ENCODE peak calls at places on chromosomes 2 and 18, in ten cellular contexts. Z is stomach, J is ascending aorta, N is NT2/D1, G is transverse colon, A is Karpas-422, L is IMR-90, W is HCT116, X is HFF-Myc, D is coronary artery. F is an unnamed sample.

GRCh38 chr2:217837001-217837491 is 165.7 kb downstream of the TNS1 start:
- DNase-seq in J (peak; percentile 91), N (no peak), A (peak; percentile 80), W (peak; percentile 42), L (no peak), X (no peak), Z (peak; percentile 52), G (peak; percentile 71), D (peak; percentile 91), F (peak; percentile 82)

GRCh38 chr18:23682472-23682871 is 6.8 kb upstream of the LAMA3 start:
- DNase-seq in G (no peak), X (no peak), A (no peak), J (no peak), Z (no peak), W (no peak), D (peak; percentile 4), N (no peak), L (no peak), F (no peak)

GRCh38 chr2:119111115-119111975 is 47.2 kb downstream of the C1QL2 start:
- DNase-seq in Z (no peak), A (no peak), N (no peak), W (peak; percentile 72), X (no peak), D (no peak), L (no peak), J (peak; percentile 21), G (no peak), F (no peak)

GRCh38 chr18:64097497-64097896 is 51.4 kb downstream of the LINC00305 start:
- DNase-seq in J (no peak), A (peak; percentile 69), W (no peak), L (no peak), Z (no peak), X (no peak), G (no peak), N (no peak), D (no peak), F (no peak)

GRCh38 chr2:30336978-30337841 is 105.9 kb downstream of the LBH start:
- DNase-seq in L (peak; percentile 36), X (no peak), Z (no peak), A (peak; percentile 64), N (no peak), G (peak; percentile 57), D (no peak), J (no peak), W (no peak), F (no peak)

GRCh38 chr18:67634631-67635338 is 118.3 kb upstream of the DSEL start:
- DNase-seq in A (no peak), D (no peak), W (no peak), Z (no peak), J (no peak), X (no peak), N (peak; percentile 16), G (no peak), L (no peak), F (peak; percentile 73)

GRCh38 chr2:189142893-189143759 is 36.4 kb downstream of the COL5A2 start:
- DNase-seq in X (no peak), J (no peak), D (no peak), N (peak; percentile 51), G (peak; percentile 24), W (peak; percentile 62), A (peak; percentile 81), L (peak; percentile 36), Z (peak; percentile 48), F (peak; percentile 17)

GRCh38 chr2:231615058-231615671 is 22.5 kb downstream of the TEX44 start:
- DNase-seq in A (no peak), X (no peak), N (no peak), W (no peak), G (peak; percentile 21), Z (no peak), L (no peak), D (no peak), J (no peak), F (peak; percentile 82)

GRCh38 chr18:50298443-50299284 is 11.2 kb upstream of the CXXC1 start:
- DNase-seq in J (no peak), X (no peak), A (no peak), N (no peak), L (no peak), W (no peak), Z (no peak), G (no peak), D (no peak), F (no peak)

GRCh38 chr2:65919579-65920188 is 487.3 kb upstream of the SPRED2 start:
- DNase-seq in X (no peak), N (no peak), A (no peak), L (no peak), D (no peak), G (no peak), W (no peak), Z (no peak), J (no peak), F (peak; percentile 7)

DNA sequence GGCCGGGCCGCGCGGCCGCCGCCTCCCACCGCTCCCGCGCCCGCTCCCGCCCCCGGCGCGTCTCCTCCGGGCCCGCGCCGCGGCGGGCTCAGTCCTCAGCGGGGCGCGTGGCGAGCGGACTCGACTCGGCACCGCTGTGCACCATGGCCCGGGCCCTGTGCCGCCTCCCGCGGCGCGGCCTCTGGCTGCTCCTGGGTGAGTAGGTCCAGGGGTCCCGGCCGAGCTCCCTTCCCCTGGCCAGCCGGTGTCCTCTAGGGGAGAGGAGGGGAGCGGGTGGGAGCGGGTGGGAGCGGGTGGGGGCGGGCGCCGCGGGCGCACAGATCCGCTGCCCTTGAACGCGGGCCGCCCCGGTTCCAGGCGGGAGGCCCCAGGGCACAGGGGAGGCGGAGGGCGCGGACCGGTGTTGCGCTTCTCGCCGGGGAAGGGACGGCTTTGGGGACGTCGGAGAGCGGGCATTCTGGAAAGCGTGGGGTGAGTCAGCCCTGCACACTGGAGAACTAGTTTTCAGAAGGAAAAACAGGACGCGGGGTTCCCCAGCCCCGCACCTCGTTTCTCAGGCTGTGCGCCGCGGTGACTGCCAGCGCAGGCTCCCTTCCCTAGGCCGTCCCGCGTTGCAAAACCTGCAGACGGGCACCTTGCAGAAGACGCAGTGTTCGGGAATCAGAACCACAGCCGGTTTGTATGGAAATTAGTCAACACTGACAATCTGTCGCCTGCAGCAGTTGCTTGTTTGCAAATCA is at the start of gene RAMP1:
- DNase-seq in J (no peak), Z (no peak), X (no peak), W (no peak), L (peak; percentile 17), D (no peak), G (no peak), N (no peak), A (no peak), F (peak; percentile 80)
- H3K4me3 ChIP-seq in J (peak within 1 kb of the TSS; percentile 87), Z (peak within 1 kb of the TSS; percentile 64), X (peak within 1 kb of the TSS; percentile 28), W (peak within 1 kb of the TSS; percentile 71), L (peak within 1 kb of the TSS; percentile 42), D (peak within 1 kb of the TSS; percentile 84), G (peak within 1 kb of the TSS; percentile 51), N (peak within 1 kb of the TSS; percentile 36), A (no peak within 1 kb of the TSS), F (peak within 1 kb of the TSS; percentile 37)

DNA sequence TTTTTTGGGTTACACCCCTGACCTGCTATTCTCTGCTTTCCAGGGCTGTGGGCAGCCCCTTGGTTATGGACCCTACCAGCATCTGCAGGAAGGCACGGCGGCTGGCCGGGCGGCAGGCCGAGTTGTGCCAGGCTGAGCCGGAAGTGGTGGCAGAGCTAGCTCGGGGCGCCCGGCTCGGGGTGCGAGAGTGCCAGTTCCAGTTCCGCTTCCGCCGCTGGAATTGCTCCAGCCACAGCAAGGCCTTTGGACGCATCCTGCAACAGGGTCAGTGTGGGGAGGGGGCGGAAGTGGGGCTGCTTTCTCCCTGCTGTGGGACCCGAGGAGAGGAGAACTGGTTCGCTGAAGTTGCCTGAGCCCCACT is 9.7 kb upstream of the WNT10A start:
- DNase-seq in J (no peak), X (no peak), A (peak; percentile 88), Z (no peak), W (no peak), G (peak; percentile 27), D (no peak), N (no peak), L (no peak), F (peak; percentile 71)
- H3K4me3 ChIP-seq in J (peak overlapping the region; percentile 61), X (no peak overlapping the region), A (peak overlapping the region; percentile 75), Z (peak overlapping the region; percentile 52), W (no peak overlapping the region), G (no peak overlapping the region), D (peak overlapping the region; percentile 60), N (no peak overlapping the region), L (no peak overlapping the region), F (no peak overlapping the region)

GRCh38 chr2:105568323-105568610 is 169.4 kb upstream of the FHL2 start:
- DNase-seq in X (no peak), A (no peak), L (no peak), J (no peak), N (no peak), G (no peak), W (no peak), D (no peak), Z (no peak), F (no peak)
- H3K4me3 ChIP-seq in X (no peak overlapping the region), A (no peak overlapping the region), L (peak overlapping the region; percentile 11), J (peak overlapping the region; percentile 51), N (no peak overlapping the region), G (no peak overlapping the region), W (no peak overlapping the region), D (no peak overlapping the region), Z (no peak overlapping the region), F (no peak overlapping the region)

GRCh38 chr18:42950732-42951131 is 164.8 kb downstream of the RIT2 start:
- DNase-seq in Z (no peak), D (no peak), N (no peak), A (no peak), X (no peak), W (no peak), J (no peak), G (no peak), L (no peak), F (no peak)
- H3K4me3 ChIP-seq in Z (no peak overlapping the region), D (no peak overlapping the region), N (no peak overlapping the region), A (no peak overlapping the region), X (no peak overlapping the region), W (no peak overlapping the region), J (no peak overlapping the region), G (no peak overlapping the region), L (no peak overlapping the region), F (no peak overlapping the region)

GRCh38 chr2:241586564-241587264 is 28.2 kb downstream of the BOK start:
- DNase-seq in Z (no peak), G (no peak), X (no peak), D (no peak), A (no peak), W (no peak), J (no peak), L (no peak), N (no peak), F (no peak)
- H3K4me3 ChIP-seq in Z (no peak overlapping the region), G (no peak overlapping the region), X (no peak overlapping the region), D (no peak overlapping the region), A (no peak overlapping the region), W (no peak overlapping the region), J (no peak overlapping the region), L (no peak overlapping the region), N (no peak overlapping the region), F (no peak overlapping the region)

GRCh38 chr2:2174956-2175355 is 156.1 kb downstream of the MYT1L start:
- DNase-seq in G (no peak), A (no peak), L (no peak), X (no peak), W (no peak), D (no peak), N (peak; percentile 16), Z (no peak), J (no peak), F (peak; percentile 48)
- H3K4me3 ChIP-seq in G (no peak overlapping the region), A (no peak overlapping the region), L (no peak overlapping the region), X (no peak overlapping the region), W (no peak overlapping the region), D (no peak overlapping the region), N (no peak overlapping the region), Z (no peak overlapping the region), J (no peak overlapping the region), F (no peak overlapping the region)

F was measured in H7.